ENCODE peak calls at places on chromosomes 3 and 15, in eight cellular contexts. K is GM23338, Y is neural progenitor cell, O is upper lobe of right lung, M is heart right ventricle, V is A549, J is sigmoid colon, N is cardiac muscle cell. L is an unnamed sample. For H3K4me1, the result is how much of the 10 kb centered on the place peaks cover.

GRCh38 chr3:157669403-157669802 is 166.2 kb upstream of the VEPH1 start:
- DNase-seq in V (no peak), N (no peak), K (no peak), M (no peak), J (no peak), O (no peak), Y (no peak), L (no peak)

GRCh38 chr3:129463736-129464135 is 23.7 kb downstream of the IFT122 start:
- DNase-seq in K (no peak), M (no peak), J (no peak), N (no peak), Y (no peak), O (no peak), V (no peak), L (no peak)

GRCh38 chr15:98826658-98827057 is 178.3 kb downstream of the IGF1R start:
- DNase-seq in M (no peak), Y (no peak), V (no peak), N (no peak), J (no peak), K (no peak), O (no peak), L (no peak)

GRCh38 chr3:194276768-194277546 is 74.2 kb downstream of the CPN2 start:
- DNase-seq in Y (no peak), V (no peak), K (no peak), N (no peak), M (peak), J (peak), O (peak), L (peak)

GRCh38 chr3:105253225-105253624 is 113.5 kb upstream of the ALCAM start:
- DNase-seq in M (no peak), K (no peak), J (no peak), N (no peak), Y (peak), V (no peak), O (no peak), L (no peak)

GRCh38 chr3:60081381-60082095 is 1031.7 kb upstream of the CFAP20DC start:
- DNase-seq in N (no peak), V (no peak), O (no peak), J (no peak), Y (no peak), M (no peak), K (no peak), L (no peak)

GRCh38 chr3:72839057-72839456 is 9.2 kb downstream of the SHQ1 start:
- DNase-seq in N (no peak), O (no peak), J (no peak), K (no peak), Y (no peak), V (no peak), M (no peak), L (no peak)

GRCh38 chr15:39629376-39629775 is 48.5 kb downstream of the THBS1 start:
- DNase-seq in N (no peak), O (no peak), M (no peak), J (no peak), K (no peak), Y (no peak), V (no peak), L (no peak)

GRCh38 chr3:31013843-31014242 is 119.4 kb upstream of the GADL1 start:
- DNase-seq in J (no peak), O (no peak), Y (no peak), K (no peak), N (no peak), V (no peak), M (no peak), L (no peak)

GRCh38 chr3:56048333-56048732 is 419.9 kb downstream of the ERC2 start:
- DNase-seq in M (no peak), V (no peak), N (no peak), K (no peak), O (no peak), J (no peak), Y (no peak), L (no peak)

GRCh38 chr3:52291508-52292181 is 4.0 kb downstream of the GLYCTK start:
- DNase-seq in O (peak), N (peak), V (no peak), J (peak), Y (peak), M (no peak), K (peak), L (no peak)

GRCh38 chr3:18100126-18100525 is 325.0 kb downstream of the SATB1 start:
- DNase-seq in Y (no peak), J (no peak), N (no peak), M (no peak), V (no peak), K (no peak), O (no peak), L (no peak)

GRCh38 chr3:106617276-106617675 is 748.5 kb upstream of the CBLB start:
- DNase-seq in J (no peak), O (no peak), V (no peak), N (no peak), M (no peak), Y (no peak), K (no peak), L (no peak)

GRCh38 chr15:80179025-80179759 is 26.4 kb downstream of the FAH start:
- DNase-seq in K (no peak), O (no peak), V (peak), N (no peak), M (no peak), Y (no peak), J (no peak), L (no peak)

GRCh38 chr15:50183112-50183794 is 1.3 kb downstream of the SLC27A2 start:
- DNase-seq in O (no peak), J (no peak), V (no peak), Y (no peak), N (peak), M (no peak), K (no peak), L (no peak)

GRCh38 chr3:43031490-43032216 is 52.5 kb downstream of the GASK1A start:
- DNase-seq in N (no peak), J (peak), K (no peak), V (no peak), Y (no peak), O (no peak), M (peak), L (no peak)

GRCh38 chr3:107218864-107219269 is 158.4 kb upstream of the CCDC54 start:
- DNase-seq in J (no peak), K (no peak), V (no peak), M (no peak), N (no peak), O (no peak), Y (no peak), L (no peak)

GRCh38 chr3:129503387-129504010 is 24.9 kb upstream of the RHO start:
- DNase-seq in M (no peak), J (no peak), K (no peak), V (no peak), N (no peak), Y (no peak), O (no peak), L (no peak)

GRCh38 chr15:73870700-73871408 is 2.5 kb upstream of the TBC1D21 start:
- DNase-seq in N (peak), K (peak), M (peak), V (no peak), J (no peak), Y (no peak), O (no peak), L (peak)

GRCh38 chr3:133575121-133575520 is 1.6 kb downstream of the CDV3 start:
- DNase-seq in K (no peak), Y (no peak), N (no peak), M (no peak), V (no peak), O (no peak), J (no peak), L (no peak)

GRCh38 chr3:179544981-179545645 is 17.6 kb upstream of the ACTL6A start:
- DNase-seq in J (no peak), V (no peak), N (no peak), Y (no peak), K (no peak), M (no peak), O (no peak), L (no peak)

GRCh38 chr3:195705081-195705991 is 15.4 kb upstream of the MUC20 start:
- DNase-seq in V (no peak), J (no peak), Y (no peak), N (no peak), K (no peak), M (no peak), O (no peak), L (no peak)

GRCh38 chr15:48440084-48440483 is 108.9 kb downstream of the DUT start:
- DNase-seq in K (peak), V (no peak), M (no peak), J (peak), Y (peak), N (no peak), O (no peak), L (peak)

GRCh38 chr3:130341388-130341787 is 4.1 kb upstream of the COL6A5 start:
- DNase-seq in J (no peak), Y (no peak), M (no peak), O (no peak), V (no peak), K (no peak), N (no peak), L (no peak)

GRCh38 chr3:110318108-110318507 is 753.5 kb upstream of the NECTIN3 start:
- DNase-seq in O (no peak), J (no peak), N (no peak), M (no peak), V (no peak), K (no peak), Y (no peak), L (no peak)

GRCh38 chr3:71104090-71104489 is 479.4 kb downstream of the FOXP1 start:
- DNase-seq in Y (no peak), J (no peak), O (no peak), M (no peak), V (no peak), N (no peak), K (no peak), L (no peak)

GRCh38 chr3:141331370-141332318 is 36.7 kb upstream of the ZBTB38 start:
- DNase-seq in K (no peak), M (peak), O (no peak), Y (no peak), V (peak), N (peak), J (peak), L (no peak)

GRCh38 chr15:87154771-87155170 is 1075.1 kb downstream of the AGBL1 start:
- DNase-seq in O (no peak), J (no peak), Y (no peak), V (no peak), K (no peak), M (no peak), N (no peak), L (no peak)

GRCh38 chr15:67570875-67571642 is 28.6 kb downstream of the MAP2K5 start:
- DNase-seq in V (no peak), Y (no peak), J (no peak), K (no peak), M (no peak), O (no peak), N (no peak), L (no peak)

GRCh38 chr3:3200632-3201212 is 21.2 kb upstream of the CRBN start:
- DNase-seq in K (peak), O (no peak), N (peak), J (no peak), Y (peak), M (no peak), V (peak), L (peak)

GRCh38 chr3:182596673-182597410 is 196.5 kb upstream of the ATP11B start:
- DNase-seq in K (no peak), V (no peak), O (no peak), Y (no peak), J (no peak), N (no peak), M (no peak), L (no peak)

GRCh38 chr3:141105828-141106628 is 54.9 kb downstream of the SPSB4 start:
- DNase-seq in V (peak), N (peak), Y (peak), J (peak), M (no peak), O (no peak), K (peak), L (peak)

GRCh38 chr15:64875641-64876223 is 34.0 kb downstream of the PLEKHO2 start:
- DNase-seq in M (no peak), V (no peak), K (no peak), O (no peak), J (no peak), Y (no peak), N (no peak), L (no peak)

GRCh38 chr3:150975096-150975991 is 2.8 kb upstream of the CLRN1 start:
- DNase-seq in J (no peak), V (no peak), N (no peak), O (no peak), Y (no peak), M (no peak), K (no peak), L (no peak)

GRCh38 chr15:25718597-25718996 is 144.5 kb downstream of the ATP10A start:
- DNase-seq in O (peak), J (peak), N (no peak), Y (no peak), K (no peak), V (no peak), M (no peak), L (no peak)

GRCh38 chr3:16528111-16528510 is 14.6 kb upstream of the RFTN1 start:
- DNase-seq in J (no peak), M (no peak), O (no peak), N (no peak), K (no peak), V (no peak), Y (no peak), L (no peak)

GRCh38 chr15:89492111-89492641 is 4.2 kb downstream of the RHCG start:
- DNase-seq in N (peak), J (peak), K (peak), O (no peak), M (no peak), Y (peak), V (peak), L (no peak)
- TF ChIP-seq CTCF in N (peak), J (no peak), K (peak), O (no peak), M (peak), Y (peak), V (peak), L (no peak)

GRCh38 chr3:171201825-171202224 is 175.3 kb upstream of the SLC2A2 start:
- DNase-seq in N (peak), V (no peak), J (no peak), O (no peak), M (no peak), K (no peak), Y (no peak), L (no peak)

GRCh38 chr3:171198781-171199472 is 172.4 kb upstream of the SLC2A2 start:
- DNase-seq in O (no peak), J (no peak), K (no peak), Y (no peak), M (no peak), V (no peak), N (no peak), L (no peak)

GRCh38 chr3:171195686-171196085 is 169.2 kb upstream of the SLC2A2 start:
- DNase-seq in J (no peak), O (no peak), K (no peak), Y (no peak), N (no peak), V (no peak), M (no peak), L (no peak)

GRCh38 chr3:171200052-171201029 is 173.8 kb upstream of the SLC2A2 start:
- DNase-seq in M (no peak), K (no peak), Y (no peak), N (no peak), O (no peak), V (no peak), J (no peak), L (no peak)

GRCh38 chr3:171199473-171199829 is 172.9 kb upstream of the SLC2A2 start:
- DNase-seq in Y (no peak), J (no peak), N (no peak), M (no peak), K (no peak), V (no peak), O (no peak), L (no peak)
- H3K4me1 ChIP-seq in Y (under half), J (under half), N (under half), M (under half), K (under half), V (under half), O (under half), L (under half)

GRCh38 chr15:41969851-41970431 is 2.4 kb downstream of the EHD4 start:
- DNase-seq in N (no peak), M (no peak), J (no peak), V (no peak), O (no peak), Y (no peak), K (no peak), L (no peak)

GRCh38 chr15:41971893-41972340 is 440 bp downstream of the EHD4 start:
- DNase-seq in V (peak), Y (peak), K (peak), J (no peak), M (peak), N (peak), O (no peak), L (no peak)

GRCh38 chr15:41970456-41970855 is 1.9 kb downstream of the EHD4 start:
- DNase-seq in J (peak), N (no peak), V (no peak), M (no peak), O (no peak), K (no peak), Y (no peak), L (no peak)

GRCh38 chr15:41971089-41971892 is 1.1 kb downstream of the EHD4 start:
- DNase-seq in N (peak), J (peak), O (peak), M (peak), Y (peak), V (peak), K (peak), L (peak)

GRCh38 chr15:41972341-41973237 is at the start of gene EHD4:
- DNase-seq in V (peak), O (peak), Y (peak), K (peak), N (peak), J (peak), M (peak), L (peak)
- H3K27ac ChIP-seq in V (peak), O (peak), Y (peak), K (peak), N (peak), J (peak), M (peak), L (peak)

DNA sequence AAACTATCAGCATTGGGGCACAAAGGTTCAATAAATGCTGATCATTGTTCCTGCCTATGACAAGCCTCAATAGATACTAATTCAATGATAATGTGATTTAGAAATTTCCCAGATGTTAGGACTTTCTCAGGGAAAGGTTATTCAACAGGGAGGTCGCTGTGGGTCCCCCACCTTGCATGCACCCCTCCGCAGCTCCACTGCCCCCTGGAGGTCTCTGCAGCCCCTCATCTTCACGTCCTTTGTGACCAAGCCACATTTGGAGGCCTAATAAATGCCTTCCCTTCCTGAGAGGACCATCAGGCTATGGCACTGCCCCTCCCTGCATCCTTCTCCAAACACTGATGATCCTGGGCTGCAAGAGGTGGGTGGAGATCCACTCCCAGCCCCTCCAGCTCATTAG is 50.2 kb downstream of the NOX5 start:
- DNase-seq in V (no peak), M (no peak), K (peak), J (peak), O (no peak), N (no peak), Y (no peak), L (no peak)
- TF ChIP-seq CTCF in V (no peak), M (no peak), K (peak), J (no peak), O (no peak), N (no peak), Y (peak), L (no peak)

GRCh38 chr15:40902605-40903561 is 8.6 kb downstream of the VPS18 start:
- DNase-seq in Y (peak), J (no peak), V (no peak), O (peak), N (no peak), K (no peak), M (no peak), L (peak)
- H3K4me1 ChIP-seq in Y (under half), J (under half), V (under half), O (under half), N (under half), K (under half), M (under half), L (under half)

GRCh38 chr3:114545196-114545595 is 251.4 kb downstream of the TIGIT start:
- DNase-seq in J (no peak), O (no peak), K (no peak), M (no peak), N (no peak), Y (no peak), V (no peak), L (no peak)

GRCh38 chr3:114539525-114539924 is 245.7 kb downstream of the TIGIT start:
- DNase-seq in N (no peak), O (no peak), J (no peak), Y (no peak), K (no peak), M (no peak), V (no peak), L (no peak)

GRCh38 chr3:114538211-114538610 is 244.4 kb downstream of the TIGIT start:
- DNase-seq in V (no peak), J (no peak), N (no peak), M (no peak), O (no peak), Y (no peak), K (no peak), L (no peak)

DNA sequence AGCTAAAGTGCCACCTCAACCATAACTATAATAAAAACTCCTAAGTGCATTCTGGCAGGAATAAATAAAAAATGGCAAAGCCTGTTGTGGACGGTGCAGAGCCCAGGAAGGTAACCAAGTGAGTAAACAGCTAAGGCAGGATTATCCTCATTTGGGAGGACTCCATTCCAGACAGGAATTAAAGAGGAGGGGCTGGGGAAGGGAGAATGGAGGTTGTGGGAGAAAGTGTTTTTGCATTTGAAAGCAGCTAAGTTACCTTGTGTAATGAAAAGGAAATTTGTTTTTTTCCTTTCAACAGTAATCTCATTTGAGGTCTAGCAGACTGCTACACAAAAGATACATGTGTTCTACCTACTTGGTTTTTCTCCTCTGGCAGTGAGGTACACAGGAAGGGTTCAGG is 248.5 kb downstream of the TIGIT start:
- DNase-seq in N (no peak), J (no peak), Y (peak), M (no peak), K (peak), V (no peak), O (no peak), L (no peak)
- H3K27ac ChIP-seq in N (no peak), J (no peak), Y (no peak), M (no peak), K (peak), V (no peak), O (no peak), L (no peak)